ENCODE peak calls at places on chromosomes 2 and 18, in seven cellular contexts. One of them, this sample, is unnamed.

GRCh38 chr2:122244830-122245229 is 489.4 kb downstream of the TSN start:
- DNase-seq in cardiac muscle cell: no peak
- DNase-seq in spleen: no peak
- DNase-seq in body of pancreas: no peak
- DNase-seq in bronchial epithelial cell: no peak
- DNase-seq in left ventricle myocardium inferior: no peak
- DNase-seq in adrenal gland: no peak
- DNase-seq in this sample: no peak

GRCh38 chr18:59704146-59704545 is 6.9 kb upstream of the CCBE1 start:
- DNase-seq in cardiac muscle cell: no peak
- DNase-seq in spleen: no peak
- DNase-seq in body of pancreas: no peak
- DNase-seq in bronchial epithelial cell: peak; percentile 79
- DNase-seq in left ventricle myocardium inferior: no peak
- DNase-seq in adrenal gland: no peak
- DNase-seq in this sample: no peak

GRCh38 chr2:112055110-112055832 is at the start of gene TMEM87B:
- DNase-seq in cardiac muscle cell: peak; percentile 97
- DNase-seq in spleen: peak; percentile 100
- DNase-seq in body of pancreas: peak; percentile 98
- DNase-seq in bronchial epithelial cell: peak; percentile 90
- DNase-seq in left ventricle myocardium inferior: peak; percentile 99
- DNase-seq in adrenal gland: peak; percentile 98
- DNase-seq in this sample: peak; percentile 98

GRCh38 chr2:2572393-2573204 is 241.5 kb upstream of the MYT1L start:
- DNase-seq in cardiac muscle cell: no peak
- DNase-seq in spleen: peak; percentile 33
- DNase-seq in body of pancreas: no peak
- DNase-seq in bronchial epithelial cell: no peak
- DNase-seq in left ventricle myocardium inferior: no peak
- DNase-seq in adrenal gland: peak; percentile 31
- DNase-seq in this sample: no peak

GRCh38 chr2:13193075-13193474 is 476.3 kb downstream of the TRIB2 start:
- DNase-seq in cardiac muscle cell: no peak
- DNase-seq in spleen: no peak
- DNase-seq in body of pancreas: no peak
- DNase-seq in bronchial epithelial cell: peak; percentile 40
- DNase-seq in left ventricle myocardium inferior: no peak
- DNase-seq in adrenal gland: no peak
- DNase-seq in this sample: no peak

GRCh38 chr2:100013892-100014677 is 128.3 kb downstream of the AFF3 start:
- DNase-seq in cardiac muscle cell: peak; percentile 33
- DNase-seq in spleen: no peak
- DNase-seq in body of pancreas: no peak
- DNase-seq in bronchial epithelial cell: peak; percentile 69
- DNase-seq in left ventricle myocardium inferior: peak; percentile 62
- DNase-seq in adrenal gland: peak; percentile 80
- DNase-seq in this sample: peak; percentile 59

GRCh38 chr2:164785447-164785846 is 56.2 kb downstream of the COBLL1 start:
- DNase-seq in cardiac muscle cell: no peak
- DNase-seq in spleen: no peak
- DNase-seq in body of pancreas: no peak
- DNase-seq in bronchial epithelial cell: peak; percentile 12
- DNase-seq in left ventricle myocardium inferior: no peak
- DNase-seq in adrenal gland: no peak
- DNase-seq in this sample: no peak

GRCh38 chr2:60453301-60453700 is 100.2 kb downstream of the BCL11A start:
- DNase-seq in cardiac muscle cell: peak; percentile 52
- DNase-seq in spleen: peak; percentile 74
- DNase-seq in body of pancreas: no peak
- DNase-seq in bronchial epithelial cell: no peak
- DNase-seq in left ventricle myocardium inferior: no peak
- DNase-seq in adrenal gland: no peak
- DNase-seq in this sample: no peak

GRCh38 chr2:38581193-38582147 is 21.3 kb downstream of the HNRNPLL start:
- DNase-seq in cardiac muscle cell: peak; percentile 85
- DNase-seq in spleen: no peak
- DNase-seq in body of pancreas: no peak
- DNase-seq in bronchial epithelial cell: peak; percentile 76
- DNase-seq in left ventricle myocardium inferior: no peak
- DNase-seq in adrenal gland: peak; percentile 70
- DNase-seq in this sample: peak; percentile 46

GRCh38 chr2:112577756-112578155 is 6.7 kb upstream of the CHCHD5 start:
- DNase-seq in cardiac muscle cell: peak; percentile 28
- DNase-seq in spleen: no peak
- DNase-seq in body of pancreas: no peak
- DNase-seq in bronchial epithelial cell: no peak
- DNase-seq in left ventricle myocardium inferior: no peak
- DNase-seq in adrenal gland: no peak
- DNase-seq in this sample: no peak

GRCh38 chr2:19209575-19210341 is 148.7 kb downstream of the OSR1 start:
- DNase-seq in cardiac muscle cell: no peak
- DNase-seq in spleen: no peak
- DNase-seq in body of pancreas: no peak
- DNase-seq in bronchial epithelial cell: no peak
- DNase-seq in left ventricle myocardium inferior: no peak
- DNase-seq in adrenal gland: no peak
- DNase-seq in this sample: no peak

GRCh38 chr2:235008584-235009044 is 56.8 kb downstream of the SH3BP4 start:
- DNase-seq in cardiac muscle cell: no peak
- DNase-seq in spleen: no peak
- DNase-seq in body of pancreas: peak; percentile 77
- DNase-seq in bronchial epithelial cell: peak; percentile 93
- DNase-seq in left ventricle myocardium inferior: no peak
- DNase-seq in adrenal gland: no peak
- DNase-seq in this sample: no peak

GRCh38 chr18:616380-616995 is 19.7 kb downstream of the CLUL1 start:
- DNase-seq in cardiac muscle cell: peak; percentile 59
- DNase-seq in spleen: no peak
- DNase-seq in body of pancreas: no peak
- DNase-seq in bronchial epithelial cell: peak; percentile 51
- DNase-seq in left ventricle myocardium inferior: no peak
- DNase-seq in adrenal gland: no peak
- DNase-seq in this sample: no peak

GRCh38 chr2:37766087-37766486 is 94.6 kb upstream of the CDC42EP3 start:
- DNase-seq in cardiac muscle cell: no peak
- DNase-seq in spleen: no peak
- DNase-seq in body of pancreas: no peak
- DNase-seq in bronchial epithelial cell: peak; percentile 20
- DNase-seq in left ventricle myocardium inferior: no peak
- DNase-seq in adrenal gland: no peak
- DNase-seq in this sample: no peak

DNA sequence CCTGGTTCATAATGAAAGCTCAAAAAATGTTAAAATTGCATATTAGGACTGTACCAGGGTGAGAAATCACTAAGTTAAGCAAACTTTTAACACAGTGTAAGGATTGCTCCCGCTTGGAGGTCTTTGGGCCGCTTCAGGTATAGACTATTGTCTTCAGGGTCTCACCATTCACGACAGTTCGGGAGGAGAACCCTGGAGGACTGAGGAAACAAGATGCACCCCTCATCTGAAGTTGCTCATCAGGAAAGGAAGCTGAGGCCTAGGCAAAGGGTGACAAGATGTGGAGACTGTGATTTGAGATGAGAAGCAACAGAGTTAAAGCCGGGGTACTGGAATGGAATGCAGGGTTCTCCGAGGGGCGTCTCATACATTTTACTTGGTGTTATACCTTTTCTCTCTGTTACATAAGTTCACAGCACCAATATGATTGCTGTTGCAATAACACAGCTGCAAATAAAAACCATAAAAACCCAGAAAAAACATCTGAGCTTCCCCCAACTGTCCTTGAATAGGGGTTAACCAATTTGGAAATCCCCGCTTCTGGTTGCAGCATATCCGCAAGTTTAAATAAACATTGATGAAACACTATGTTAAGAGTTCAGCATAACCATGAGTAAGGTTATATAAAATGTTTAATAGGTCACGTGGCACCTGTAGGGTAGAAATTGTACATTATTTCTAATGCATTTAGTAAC is 40.1 kb downstream of the FBXO48 start:
- DNase-seq in cardiac muscle cell: no peak
- DNase-seq in spleen: no peak
- DNase-seq in body of pancreas: no peak
- DNase-seq in bronchial epithelial cell: peak; percentile 71
- DNase-seq in left ventricle myocardium inferior: no peak
- DNase-seq in adrenal gland: no peak
- DNase-seq in this sample: no peak
- H3K27me3 ChIP-seq in cardiac muscle cell: no peaks in the 10 kb centered on the region
- H3K27me3 ChIP-seq in spleen: no peaks in the 10 kb centered on the region
- H3K27me3 ChIP-seq in body of pancreas: no peaks in the 10 kb centered on the region
- H3K27me3 ChIP-seq in bronchial epithelial cell: no peaks in the 10 kb centered on the region
- H3K27me3 ChIP-seq in left ventricle myocardium inferior: no peaks in the 10 kb centered on the region
- H3K27me3 ChIP-seq in adrenal gland: no peaks in the 10 kb centered on the region
- H3K27me3 ChIP-seq in this sample: no peaks in the 10 kb centered on the region

GRCh38 chr2:88824951-88825350 is 133.5 kb downstream of the RPIA start:
- DNase-seq in cardiac muscle cell: no peak
- DNase-seq in spleen: no peak
- DNase-seq in body of pancreas: no peak
- DNase-seq in bronchial epithelial cell: peak; percentile 27
- DNase-seq in left ventricle myocardium inferior: no peak
- DNase-seq in adrenal gland: no peak
- DNase-seq in this sample: no peak

GRCh38 chr2:88829607-88830463 is 138.4 kb downstream of the RPIA start:
- DNase-seq in cardiac muscle cell: no peak
- DNase-seq in spleen: no peak
- DNase-seq in body of pancreas: no peak
- DNase-seq in bronchial epithelial cell: no peak
- DNase-seq in left ventricle myocardium inferior: no peak
- DNase-seq in adrenal gland: no peak
- DNase-seq in this sample: no peak

GRCh38 chr2:88828397-88829137 is 137.1 kb downstream of the RPIA start:
- DNase-seq in cardiac muscle cell: no peak
- DNase-seq in spleen: peak; percentile 84
- DNase-seq in body of pancreas: no peak
- DNase-seq in bronchial epithelial cell: peak; percentile 28
- DNase-seq in left ventricle myocardium inferior: peak; percentile 65
- DNase-seq in adrenal gland: no peak
- DNase-seq in this sample: peak; percentile 56

GRCh38 chr2:88827821-88828220 is 136.3 kb downstream of the RPIA start:
- DNase-seq in cardiac muscle cell: no peak
- DNase-seq in spleen: no peak
- DNase-seq in body of pancreas: no peak
- DNase-seq in bronchial epithelial cell: no peak
- DNase-seq in left ventricle myocardium inferior: no peak
- DNase-seq in adrenal gland: no peak
- DNase-seq in this sample: peak; percentile 11

DNA sequence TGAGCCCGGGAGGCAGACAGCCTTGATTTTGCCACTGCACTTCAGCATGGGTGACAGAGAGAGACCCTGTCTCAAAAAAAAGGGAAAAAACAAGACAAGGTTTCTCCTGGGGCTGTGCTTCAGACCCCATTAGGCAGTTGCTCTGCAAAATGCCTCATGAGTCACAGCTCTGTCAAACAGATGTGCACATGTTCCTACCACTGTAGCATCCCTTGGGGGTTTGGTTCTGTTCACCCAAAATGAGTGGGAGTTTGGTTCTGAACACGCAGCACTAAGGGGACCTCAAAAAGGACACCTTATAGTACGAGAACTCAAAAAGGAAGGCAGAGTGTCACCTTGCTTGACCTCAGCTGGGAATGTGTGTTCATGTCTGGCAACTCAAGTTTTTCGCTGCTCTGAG is 134.9 kb downstream of the RPIA start:
- DNase-seq in cardiac muscle cell: no peak
- DNase-seq in spleen: no peak
- DNase-seq in body of pancreas: no peak
- DNase-seq in bronchial epithelial cell: no peak
- DNase-seq in left ventricle myocardium inferior: no peak
- DNase-seq in adrenal gland: no peak
- DNase-seq in this sample: no peak
- TF ChIP-seq CTCF in cardiac muscle cell: no peak
- TF ChIP-seq CTCF in spleen: no peak
- TF ChIP-seq CTCF in body of pancreas: no peak
- TF ChIP-seq CTCF in bronchial epithelial cell: no peak
- TF ChIP-seq CTCF in left ventricle myocardium inferior: no peak
- TF ChIP-seq CTCF in adrenal gland: no peak
- TF ChIP-seq CTCF in this sample: no peak

DNA sequence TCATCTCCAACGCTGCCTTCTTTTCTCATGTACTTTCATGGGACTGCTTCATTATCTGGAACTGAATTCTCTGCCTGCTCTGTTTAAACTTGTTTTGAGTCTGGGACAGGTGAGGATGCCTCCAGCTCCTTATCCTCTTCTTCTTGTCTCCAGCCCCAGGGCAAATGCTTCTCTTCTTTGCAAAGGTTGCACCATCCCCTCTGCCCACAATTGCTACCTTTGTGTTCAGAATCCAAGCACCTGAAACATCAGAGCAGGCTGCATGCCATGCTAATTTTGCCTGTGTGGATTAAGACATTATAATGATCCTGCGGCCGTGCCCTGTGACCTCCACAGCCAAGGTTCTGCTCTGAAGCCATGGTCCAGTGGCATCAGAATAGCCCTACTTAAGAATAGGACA is 309.5 kb downstream of the EPHA4 start:
- DNase-seq in cardiac muscle cell: no peak
- DNase-seq in spleen: no peak
- DNase-seq in body of pancreas: no peak
- DNase-seq in bronchial epithelial cell: no peak
- DNase-seq in left ventricle myocardium inferior: no peak
- DNase-seq in adrenal gland: no peak
- DNase-seq in this sample: no peak
- H3K27me3 ChIP-seq in cardiac muscle cell: no peaks in the 10 kb centered on the region
- H3K27me3 ChIP-seq in spleen: no peaks in the 10 kb centered on the region
- H3K27me3 ChIP-seq in body of pancreas: no peaks in the 10 kb centered on the region
- H3K27me3 ChIP-seq in bronchial epithelial cell: no peaks in the 10 kb centered on the region
- H3K27me3 ChIP-seq in left ventricle myocardium inferior: peaks cover 5% of the 10 kb centered on the region
- H3K27me3 ChIP-seq in adrenal gland: no peaks in the 10 kb centered on the region
- H3K27me3 ChIP-seq in this sample: no peaks in the 10 kb centered on the region

GRCh38 chr18:5890606-5891360 is 4.5 kb downstream of the TMEM200C start:
- DNase-seq in cardiac muscle cell: peak; percentile 75
- DNase-seq in spleen: peak; percentile 80
- DNase-seq in body of pancreas: peak; percentile 49
- DNase-seq in bronchial epithelial cell: no peak
- DNase-seq in left ventricle myocardium inferior: peak; percentile 29
- DNase-seq in adrenal gland: no peak
- DNase-seq in this sample: peak; percentile 46
- TF ChIP-seq CTCF in cardiac muscle cell: peak; percentile 33
- TF ChIP-seq CTCF in spleen: peak; percentile 25
- TF ChIP-seq CTCF in body of pancreas: peak; percentile 79
- TF ChIP-seq CTCF in bronchial epithelial cell: peak; percentile 30
- TF ChIP-seq CTCF in left ventricle myocardium inferior: peak; percentile 83
- TF ChIP-seq CTCF in adrenal gland: peak; percentile 80
- TF ChIP-seq CTCF in this sample: peak; percentile 47

DNA sequence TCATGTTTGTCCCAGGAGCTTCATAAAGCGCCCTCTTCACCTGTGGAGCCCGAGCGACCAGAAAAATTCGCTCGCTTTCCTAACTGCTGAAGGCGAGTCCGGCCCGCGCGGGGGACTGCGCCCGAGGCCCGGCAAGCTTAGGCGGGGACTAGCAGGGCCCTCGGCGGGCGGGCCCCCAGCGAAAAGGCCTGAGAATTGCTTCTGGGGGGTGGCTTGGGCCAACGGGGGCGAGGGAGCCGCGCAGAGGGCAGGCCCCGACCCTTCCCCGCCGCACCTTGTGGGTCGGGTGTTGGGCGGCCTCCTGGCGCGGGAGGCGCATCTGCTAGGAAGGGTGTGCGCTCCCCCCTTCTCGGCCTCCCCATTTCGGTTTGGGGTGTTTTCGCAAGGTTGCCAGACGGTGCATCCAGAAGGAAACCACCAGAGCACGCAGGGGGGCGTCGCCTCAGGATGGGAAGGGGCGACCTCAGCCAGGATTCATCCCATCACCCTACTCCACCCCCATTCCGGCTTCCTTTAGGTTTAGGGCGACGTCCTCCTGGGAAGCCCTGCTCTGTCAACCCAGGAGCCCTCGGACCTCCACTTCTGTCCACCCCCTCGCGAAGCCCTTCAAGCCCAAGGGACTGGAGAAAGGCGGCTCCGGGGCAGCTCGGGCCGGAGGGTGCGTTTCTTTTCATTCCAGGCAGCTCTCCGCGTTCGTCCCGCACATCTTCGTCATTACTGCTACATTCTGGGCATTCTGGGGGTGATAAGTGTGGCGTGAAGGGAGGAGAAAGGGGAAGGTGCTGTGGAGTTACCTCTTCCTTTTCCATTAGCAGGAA is 9.1 kb downstream of the SP9 start:
- DNase-seq in cardiac muscle cell: no peak
- DNase-seq in spleen: peak; percentile 73
- DNase-seq in body of pancreas: no peak
- DNase-seq in bronchial epithelial cell: no peak
- DNase-seq in left ventricle myocardium inferior: no peak
- DNase-seq in adrenal gland: no peak
- DNase-seq in this sample: no peak
- H3K27me3 ChIP-seq in cardiac muscle cell: peaks cover 83% of the 10 kb centered on the region
- H3K27me3 ChIP-seq in spleen: peaks cover 73% of the 10 kb centered on the region
- H3K27me3 ChIP-seq in body of pancreas: peaks cover 43% of the 10 kb centered on the region
- H3K27me3 ChIP-seq in bronchial epithelial cell: peaks cover 45% of the 10 kb centered on the region
- H3K27me3 ChIP-seq in left ventricle myocardium inferior: peaks cover 72% of the 10 kb centered on the region
- H3K27me3 ChIP-seq in adrenal gland: peaks cover 62% of the 10 kb centered on the region
- H3K27me3 ChIP-seq in this sample: peaks cover 66% of the 10 kb centered on the region

This sample was measured in heart right ventricle.